ENCODE peak calls at places on chromosomes 6 and 20, in eight cellular contexts. One of them, this sample, is unnamed.

GRCh38 chr6:158284340-158285210 is 27.7 kb upstream of the TULP4 start:
- DNase-seq in NCI-H2029: peak
- DNase-seq in posterior vena cava: no peak
- DNase-seq in NCI-H1092: no peak
- DNase-seq in fibroblast of lung: peak
- DNase-seq in AML-193: no peak
- DNase-seq in GM23338: peak
- DNase-seq in hypothalamus: no peak
- DNase-seq in this sample: no peak

GRCh38 chr6:39143238-39143930 is 28.4 kb upstream of the SAYSD1 start:
- DNase-seq in NCI-H2029: no peak
- DNase-seq in posterior vena cava: no peak
- DNase-seq in NCI-H1092: no peak
- DNase-seq in fibroblast of lung: peak
- DNase-seq in AML-193: no peak
- DNase-seq in GM23338: no peak
- DNase-seq in hypothalamus: no peak
- DNase-seq in this sample: no peak

GRCh38 chr6:153312633-153313032 is 181.6 kb upstream of the RGS17 start:
- DNase-seq in NCI-H2029: peak
- DNase-seq in posterior vena cava: no peak
- DNase-seq in NCI-H1092: peak
- DNase-seq in fibroblast of lung: peak
- DNase-seq in AML-193: peak
- DNase-seq in GM23338: peak
- DNase-seq in hypothalamus: peak
- DNase-seq in this sample: peak

GRCh38 chr20:45095753-45096371 is 5.1 kb downstream of the KCNS1 start:
- DNase-seq in NCI-H2029: peak
- DNase-seq in posterior vena cava: no peak
- DNase-seq in NCI-H1092: no peak
- DNase-seq in fibroblast of lung: peak
- DNase-seq in AML-193: peak
- DNase-seq in GM23338: peak
- DNase-seq in hypothalamus: peak
- DNase-seq in this sample: no peak

GRCh38 chr20:8062781-8063180 is 43.2 kb upstream of the TMX4 start:
- DNase-seq in NCI-H2029: no peak
- DNase-seq in posterior vena cava: no peak
- DNase-seq in NCI-H1092: no peak
- DNase-seq in fibroblast of lung: peak
- DNase-seq in AML-193: no peak
- DNase-seq in GM23338: no peak
- DNase-seq in hypothalamus: no peak
- DNase-seq in this sample: no peak

GRCh38 chr6:166545156-166545555 is 41.3 kb downstream of the RAMACL start:
- DNase-seq in NCI-H2029: no peak
- DNase-seq in posterior vena cava: peak
- DNase-seq in NCI-H1092: no peak
- DNase-seq in fibroblast of lung: no peak
- DNase-seq in AML-193: no peak
- DNase-seq in GM23338: no peak
- DNase-seq in hypothalamus: no peak
- DNase-seq in this sample: no peak

GRCh38 chr6:151482290-151482689 is 11.5 kb upstream of the CCDC170 start:
- DNase-seq in NCI-H2029: no peak
- DNase-seq in posterior vena cava: no peak
- DNase-seq in NCI-H1092: no peak
- DNase-seq in fibroblast of lung: peak
- DNase-seq in AML-193: peak
- DNase-seq in GM23338: no peak
- DNase-seq in hypothalamus: no peak
- DNase-seq in this sample: no peak

GRCh38 chr6:2376429-2377355 is 131.3 kb upstream of the GMDS start:
- DNase-seq in NCI-H2029: no peak
- DNase-seq in posterior vena cava: no peak
- DNase-seq in NCI-H1092: no peak
- DNase-seq in fibroblast of lung: peak
- DNase-seq in AML-193: no peak
- DNase-seq in GM23338: no peak
- DNase-seq in hypothalamus: no peak
- DNase-seq in this sample: no peak

GRCh38 chr20:48921883-48922867 is 664 bp downstream of the ARFGEF2 start:
- DNase-seq in NCI-H2029: no peak
- DNase-seq in posterior vena cava: peak
- DNase-seq in NCI-H1092: no peak
- DNase-seq in fibroblast of lung: peak
- DNase-seq in AML-193: peak
- DNase-seq in GM23338: peak
- DNase-seq in hypothalamus: peak
- DNase-seq in this sample: peak

GRCh38 chr6:148700713-148701392 is 46.0 kb upstream of the UST start:
- DNase-seq in NCI-H2029: no peak
- DNase-seq in posterior vena cava: no peak
- DNase-seq in NCI-H1092: no peak
- DNase-seq in fibroblast of lung: peak
- DNase-seq in AML-193: no peak
- DNase-seq in GM23338: peak
- DNase-seq in hypothalamus: no peak
- DNase-seq in this sample: no peak

GRCh38 chr6:164749126-164749758 is 560.2 kb downstream of the C6orf118 start:
- DNase-seq in NCI-H2029: peak
- DNase-seq in posterior vena cava: peak
- DNase-seq in NCI-H1092: peak
- DNase-seq in fibroblast of lung: no peak
- DNase-seq in AML-193: no peak
- DNase-seq in GM23338: no peak
- DNase-seq in hypothalamus: no peak
- DNase-seq in this sample: peak

GRCh38 chr6:54525731-54526130 is 217.5 kb downstream of the TINAG start:
- DNase-seq in NCI-H2029: no peak
- DNase-seq in posterior vena cava: no peak
- DNase-seq in NCI-H1092: no peak
- DNase-seq in fibroblast of lung: peak
- DNase-seq in AML-193: no peak
- DNase-seq in GM23338: no peak
- DNase-seq in hypothalamus: no peak
- DNase-seq in this sample: no peak

GRCh38 chr6:30542404-30542725 is 13.9 kb downstream of the GNL1 start:
- DNase-seq in NCI-H2029: no peak
- DNase-seq in posterior vena cava: no peak
- DNase-seq in NCI-H1092: no peak
- DNase-seq in fibroblast of lung: no peak
- DNase-seq in AML-193: no peak
- DNase-seq in GM23338: no peak
- DNase-seq in hypothalamus: no peak
- DNase-seq in this sample: no peak

GRCh38 chr6:63640062-63640461 is 4.5 kb downstream of the PHF3 start:
- DNase-seq in NCI-H2029: no peak
- DNase-seq in posterior vena cava: no peak
- DNase-seq in NCI-H1092: no peak
- DNase-seq in fibroblast of lung: peak
- DNase-seq in AML-193: no peak
- DNase-seq in GM23338: no peak
- DNase-seq in hypothalamus: no peak
- DNase-seq in this sample: no peak

GRCh38 chr6:151679081-151679480 is 128.4 kb upstream of the ESR1 start:
- DNase-seq in NCI-H2029: no peak
- DNase-seq in posterior vena cava: no peak
- DNase-seq in NCI-H1092: no peak
- DNase-seq in fibroblast of lung: peak
- DNase-seq in AML-193: no peak
- DNase-seq in GM23338: no peak
- DNase-seq in hypothalamus: no peak
- DNase-seq in this sample: no peak

GRCh38 chr6:75608955-75609533 is 7.4 kb downstream of the SENP6 start:
- DNase-seq in NCI-H2029: no peak
- DNase-seq in posterior vena cava: no peak
- DNase-seq in NCI-H1092: no peak
- DNase-seq in fibroblast of lung: no peak
- DNase-seq in AML-193: peak
- DNase-seq in GM23338: no peak
- DNase-seq in hypothalamus: no peak
- DNase-seq in this sample: no peak

This sample was measured in pancreas.